ENCODE peak calls at places on chromosomes 2 and 18, in six cellular contexts. F is K562, W is small intestine, T is GM12878, P is upper lobe of right lung, H is heart right ventricle. B is an unnamed sample.
A peak's percentile ranks its signal among the peaks of the same experiment; 100 is the strongest.

GRCh38 chr2:80007722-80008503 is 296.6 kb downstream of the LRRTM1 start:
- DNase-seq in F (no peak), W (no peak), T (no peak), P (no peak), H (no peak), B (no peak)

GRCh38 chr2:136301012-136301411 is 183.1 kb upstream of the CXCR4 start:
- DNase-seq in F (no peak), W (no peak), T (no peak), P (no peak), H (no peak), B (no peak)

GRCh38 chr2:92073036-92073814 is 2798.0 kb upstream of the TEKT4 start:
- DNase-seq in F (no peak), W (no peak), T (no peak), P (peak; percentile 30), H (no peak), B (no peak)

GRCh38 chr2:19955544-19956422 is 34.1 kb downstream of the WDR35 start:
- DNase-seq in F (peak; percentile 59), W (peak; percentile 74), T (peak; percentile 24), P (peak; percentile 69), H (peak; percentile 25), B (peak; percentile 64)

GRCh38 chr18:6370410-6370809 is 44.3 kb downstream of the L3MBTL4 start:
- DNase-seq in F (no peak), W (no peak), T (no peak), P (no peak), H (no peak), B (no peak)

GRCh38 chr2:28412625-28413151 is 20.0 kb downstream of the FOSL2 start:
- DNase-seq in F (no peak), W (no peak), T (no peak), P (no peak), H (no peak), B (no peak)

GRCh38 chr18:2538844-2539243 is 32.5 kb downstream of the METTL4 start:
- DNase-seq in F (no peak), W (no peak), T (no peak), P (no peak), H (no peak), B (no peak)

GRCh38 chr2:4295680-4296079 is 592.3 kb downstream of the DCDC2C start:
- DNase-seq in F (no peak), W (no peak), T (no peak), P (no peak), H (no peak), B (no peak)

GRCh38 chr2:88880441-88880953 is 189.0 kb downstream of the RPIA start:
- DNase-seq in F (peak; percentile 49), W (peak; percentile 75), T (no peak), P (no peak), H (no peak), B (peak; percentile 53)

GRCh38 chr2:195533771-195534642 is 123.0 kb upstream of the SLC39A10 start:
- DNase-seq in F (no peak), W (peak; percentile 37), T (no peak), P (peak; percentile 75), H (peak; percentile 29), B (no peak)

GRCh38 chr2:114293355-114293754 is 149.1 kb upstream of the DPP10 start:
- DNase-seq in F (no peak), W (no peak), T (no peak), P (no peak), H (no peak), B (no peak)

GRCh38 chr2:7674606-7675005 is 757.4 kb downstream of the RNF144A start:
- DNase-seq in F (no peak), W (no peak), T (no peak), P (no peak), H (no peak), B (no peak)

GRCh38 chr2:240998706-240999000 is 235 bp downstream of the SNED1 start:
- DNase-seq in F (no peak), W (no peak), T (no peak), P (no peak), H (no peak), B (no peak)

GRCh38 chr18:7566244-7566586 is 901 bp upstream of the PTPRM start:
- DNase-seq in F (no peak), W (no peak), T (no peak), P (no peak), H (no peak), B (no peak)

GRCh38 chr18:51361130-51361860 is 163.8 kb upstream of the MEX3C start:
- DNase-seq in F (no peak), W (no peak), T (peak; percentile 11), P (no peak), H (no peak), B (no peak)

GRCh38 chr2:1730047-1730937 is 14.0 kb downstream of the PXDN start:
- DNase-seq in F (no peak), W (no peak), T (no peak), P (no peak), H (peak; percentile 26), B (peak; percentile 38)

GRCh38 chr18:52278191-52278590 is 61.8 kb upstream of the DCC start:
- DNase-seq in F (no peak), W (no peak), T (no peak), P (no peak), H (no peak), B (no peak)

GRCh38 chr18:63422862-63423304 is 607 bp upstream of the VPS4B start:
- DNase-seq in F (no peak), W (no peak), T (no peak), P (no peak), H (no peak), B (no peak)

GRCh38 chr18:24118750-24119577 is 19.9 kb upstream of the CABYR start:
- DNase-seq in F (peak; percentile 63), W (peak; percentile 86), T (peak; percentile 56), P (no peak), H (peak; percentile 35), B (peak; percentile 77)

GRCh38 chr2:143231257-143231650 is 102.0 kb downstream of the ARHGAP15 start:
- DNase-seq in F (no peak), W (no peak), T (no peak), P (no peak), H (no peak), B (no peak)

GRCh38 chr2:107137711-107138110 is 251.7 kb upstream of the ST6GAL2 start:
- DNase-seq in F (no peak), W (no peak), T (no peak), P (no peak), H (no peak), B (no peak)

GRCh38 chr2:128027801-128028667 is at the start of gene SAP130:
- DNase-seq in F (peak; percentile 92), W (peak; percentile 97), T (peak; percentile 71), P (peak; percentile 100), H (peak; percentile 99), B (peak; percentile 99)

GRCh38 chr2:128027278-128027800 is 520 bp downstream of the SAP130 start:
- DNase-seq in F (peak; percentile 97), W (peak; percentile 99), T (peak; percentile 92), P (peak; percentile 100), H (peak; percentile 100), B (peak; percentile 99)

GRCh38 chr2:128028668-128029054 is 802 bp upstream of the SAP130 start:
- DNase-seq in F (peak; percentile 41), W (peak; percentile 16), T (no peak), P (no peak), H (no peak), B (no peak)

GRCh38 chr2:128032092-128032491 is 4.2 kb upstream of the SAP130 start:
- DNase-seq in F (no peak), W (no peak), T (no peak), P (no peak), H (no peak), B (no peak)

DNA sequence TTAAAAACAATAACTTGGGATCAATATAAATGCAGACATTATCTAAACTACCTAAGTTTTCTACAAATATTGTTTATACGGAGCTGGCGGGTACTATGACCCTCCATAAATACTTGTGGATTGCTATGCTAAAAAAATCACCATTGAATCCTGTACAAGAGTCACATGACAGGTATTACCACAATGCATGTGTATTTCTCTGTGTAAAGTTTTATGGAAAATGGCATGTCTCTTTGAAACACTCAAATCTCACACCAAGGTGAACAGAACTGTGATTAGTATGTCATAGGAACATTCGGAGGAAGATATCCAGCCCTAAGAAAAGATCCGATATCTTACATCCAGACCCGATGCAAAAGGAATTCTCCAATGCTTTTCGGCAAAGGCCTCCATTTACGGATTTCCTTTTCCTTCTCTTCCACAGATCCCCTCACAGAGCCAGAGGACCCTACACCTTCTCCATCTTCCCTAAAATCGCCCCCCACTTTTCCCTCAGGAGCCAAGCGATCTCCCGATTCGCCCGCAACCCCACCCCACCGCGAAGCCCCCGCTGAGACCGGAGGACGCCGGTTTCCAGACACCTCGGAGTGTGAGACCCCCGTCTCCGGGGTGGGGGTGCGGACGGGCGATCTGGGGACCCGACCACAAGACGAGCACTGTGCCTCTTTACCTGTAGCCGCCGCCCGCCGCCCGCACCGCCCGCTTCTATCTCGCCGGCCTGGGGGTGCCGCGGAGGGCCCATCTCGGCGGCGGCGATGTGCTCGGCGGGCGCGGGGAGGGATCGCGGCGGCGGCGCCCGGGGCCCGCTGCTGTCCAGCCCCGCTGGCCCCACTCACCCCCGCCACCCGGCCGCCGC is 1.2 kb downstream of the SAP130 start:
- DNase-seq in F (no peak), W (peak; percentile 7), T (no peak), P (no peak), H (no peak), B (no peak)
- H3K4me1 ChIP-seq in F (peaks cover 16% of the 10 kb centered on the region), W (no peaks in the 10 kb centered on the region), T (peaks cover 3% of the 10 kb centered on the region), P (peaks cover 12% of the 10 kb centered on the region), H (peaks cover 20% of the 10 kb centered on the region), B (no peaks in the 10 kb centered on the region)

GRCh38 chr2:60513191-60513590 is 40.3 kb downstream of the BCL11A start:
- DNase-seq in F (no peak), W (no peak), T (no peak), P (no peak), H (no peak), B (no peak)

GRCh38 chr2:60514886-60515407 is 38.5 kb downstream of the BCL11A start:
- DNase-seq in F (no peak), W (no peak), T (no peak), P (no peak), H (no peak), B (peak; percentile 26)

GRCh38 chr2:60515751-60516226 is 37.7 kb downstream of the BCL11A start:
- DNase-seq in F (no peak), W (no peak), T (peak; percentile 90), P (no peak), H (no peak), B (no peak)

GRCh38 chr2:60512641-60513040 is 40.8 kb downstream of the BCL11A start:
- DNase-seq in F (no peak), W (no peak), T (no peak), P (no peak), H (no peak), B (peak; percentile 60)

GRCh38 chr2:60513996-60514395 is 39.5 kb downstream of the BCL11A start:
- DNase-seq in F (no peak), W (no peak), T (no peak), P (no peak), H (no peak), B (no peak)
- H3K4me1 ChIP-seq in F (no peaks in the 10 kb centered on the region), W (peaks cover 2% of the 10 kb centered on the region), T (peaks cover 65% of the 10 kb centered on the region), P (peaks cover 6% of the 10 kb centered on the region), H (peaks cover 10% of the 10 kb centered on the region), B (peaks cover 12% of the 10 kb centered on the region)

DNA sequence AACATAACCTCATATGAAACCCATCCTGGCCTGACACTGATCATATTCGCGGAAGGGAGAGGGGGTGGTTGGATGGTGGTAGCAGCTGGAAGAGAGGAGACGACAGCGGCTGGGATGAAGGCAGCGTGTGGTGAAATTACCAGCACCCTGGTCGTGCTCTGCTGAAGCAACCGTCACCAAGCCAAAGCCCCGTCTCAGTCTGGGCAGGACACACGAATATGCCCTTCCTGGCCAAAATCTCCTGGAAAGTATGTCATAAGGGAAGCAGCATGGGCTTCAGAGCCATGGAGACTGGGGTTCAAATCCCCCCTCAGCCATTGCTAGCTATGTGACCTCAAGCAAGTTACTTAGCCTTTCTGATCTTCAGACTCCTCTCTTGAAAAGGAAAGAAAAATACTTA is 63.2 kb upstream of the CABLES1 start:
- DNase-seq in F (no peak), W (no peak), T (no peak), P (no peak), H (no peak), B (no peak)
- H3K4me1 ChIP-seq in F (no peaks in the 10 kb centered on the region), W (no peaks in the 10 kb centered on the region), T (peaks cover 13% of the 10 kb centered on the region), P (peaks cover 10% of the 10 kb centered on the region), H (no peaks in the 10 kb centered on the region), B (no peaks in the 10 kb centered on the region)

GRCh38 chr2:74020717-74021406 is 36.2 kb downstream of the TET3 start:
- DNase-seq in F (no peak), W (no peak), T (no peak), P (no peak), H (no peak), B (no peak)
- H3K4me1 ChIP-seq in F (peaks cover 26% of the 10 kb centered on the region), W (no peaks in the 10 kb centered on the region), T (peaks cover 32% of the 10 kb centered on the region), P (peaks cover 12% of the 10 kb centered on the region), H (peaks cover 36% of the 10 kb centered on the region), B (peaks cover 2% of the 10 kb centered on the region)